ENCODE peak calls at places on chromosomes 11 and 22, in seven cellular contexts. S is NCI-H2171; Q is head of caudate nucleus; P is lung; R is A172; W is stimulated activated CD8-positive, alpha-beta memory T cell treated with anti-CD3 and anti-CD28 coated beads, Interleukin-15, amount 100 ng/mL, for 1 hour; L is colonic mucosa. M is an unnamed sample.
A peak's percentile ranks its signal among the peaks of the same experiment; 100 is the strongest.

GRCh38 chr22:43628253-43628649 is 183.9 kb downstream of the EFCAB6 start:
- DNase-seq in S (no peak), Q (no peak), P (no peak), R (no peak), W (no peak), L (no peak), M (no peak)

GRCh38 chr11:105054723-105055492 is 9.8 kb upstream of the CARD16 start:
- DNase-seq in S (no peak), Q (no peak), P (no peak), R (no peak), W (no peak), L (no peak), M (no peak)

GRCh38 chr11:120858740-120859139 is 165.2 kb upstream of the TBCEL start:
- DNase-seq in S (no peak), Q (no peak), P (no peak), R (peak; percentile 10), W (no peak), L (no peak), M (no peak)

GRCh38 chr11:67468056-67468455 is 995 bp downstream of the TMEM134 start:
- DNase-seq in S (peak; percentile 52), Q (peak; percentile 71), P (peak; percentile 84), R (no peak), W (no peak), L (peak; percentile 87), M (no peak)

GRCh38 chr11:107413352-107413751 is 44.3 kb downstream of the CWF19L2 start:
- DNase-seq in S (no peak), Q (no peak), P (no peak), R (no peak), W (no peak), L (no peak), M (no peak)

GRCh38 chr11:134119094-134119493 is 50.2 kb downstream of the JAM3 start:
- DNase-seq in S (no peak), Q (no peak), P (no peak), R (peak; percentile 73), W (no peak), L (no peak), M (no peak)

GRCh38 chr22:23058481-23059336 is 11.6 kb upstream of the GNAZ start:
- DNase-seq in S (no peak), Q (peak; percentile 4), P (no peak), R (no peak), W (no peak), L (peak; percentile 14), M (no peak)

GRCh38 chr11:11265994-11266606 is 87.0 kb downstream of the CSNK2A3 start:
- DNase-seq in S (no peak), Q (peak; percentile 70), P (peak; percentile 55), R (peak; percentile 17), W (peak; percentile 19), L (peak; percentile 62), M (no peak)

GRCh38 chr11:68213135-68213515 is at the start of gene KMT5B:
- DNase-seq in S (peak; percentile 67), Q (peak; percentile 68), P (peak; percentile 50), R (no peak), W (no peak), L (peak; percentile 63), M (peak; percentile 55)

GRCh38 chr22:47133263-47133662 is 370.8 kb downstream of the TBC1D22A start:
- DNase-seq in S (no peak), Q (no peak), P (no peak), R (no peak), W (no peak), L (no peak), M (no peak)

GRCh38 chr11:14341968-14342367 is 17.0 kb downstream of the RRAS2 start:
- DNase-seq in S (no peak), Q (no peak), P (no peak), R (no peak), W (no peak), L (no peak), M (no peak)

GRCh38 chr11:65884716-65885092 is 3.6 kb downstream of the FIBP start:
- DNase-seq in S (peak; percentile 32), Q (peak; percentile 89), P (peak; percentile 80), R (no peak), W (peak; percentile 63), L (peak; percentile 76), M (peak; percentile 79)

GRCh38 chr11:89452780-89453179 is 38.4 kb downstream of the NOX4 start:
- DNase-seq in S (no peak), Q (no peak), P (no peak), R (no peak), W (no peak), L (no peak), M (no peak)

GRCh38 chr22:43182726-43183125 is 4.2 kb downstream of the TTLL12 start:
- DNase-seq in S (no peak), Q (no peak), P (no peak), R (no peak), W (no peak), L (no peak), M (no peak)

GRCh38 chr11:44989831-44990566 is 39.3 kb upstream of the TP53I11 start:
- DNase-seq in S (peak; percentile 87), Q (peak; percentile 37), P (no peak), R (no peak), W (no peak), L (no peak), M (no peak)

GRCh38 chr22:30694638-30695350 is at the start of gene OSBP2:
- DNase-seq in S (peak; percentile 62), Q (peak; percentile 76), P (peak; percentile 30), R (no peak), W (peak; percentile 3), L (peak; percentile 34), M (peak; percentile 34)

GRCh38 chr22:48959496-48959895 is 868.2 kb downstream of the BRD1 start:
- DNase-seq in S (no peak), Q (no peak), P (no peak), R (no peak), W (no peak), L (peak; percentile 3), M (no peak)